ENCODE peak calls at places on chromosomes 16 and 17, in four cellular contexts. One of them, this sample, is unnamed.

GRCh38 chr16:57178296-57178695 is 7.5 kb downstream of the PSME3IP1 start:
- DNase-seq in RWPE1: no peak
- DNase-seq in stimulated activated CD4-positive, alpha-beta T cell treated with anti-CD3 and anti-CD28 coated beads, Interleukin-15, amount 100 ng/mL, for 1 hour: no peak
- DNase-seq in NCI-H2081: no peak
- DNase-seq in this sample: peak

GRCh38 chr17:43848601-43849000 is 1.6 kb downstream of the CD300LG start:
- DNase-seq in NCI-H2081: no peak
- DNase-seq in RWPE1: no peak
- DNase-seq in stimulated activated CD4-positive, alpha-beta T cell treated with anti-CD3 and anti-CD28 coated beads, Interleukin-15, amount 100 ng/mL, for 1 hour: no peak
- DNase-seq in this sample: peak

GRCh38 chr16:59543641-59544040 is 809.5 kb upstream of the GOT2 start:
- DNase-seq in RWPE1: peak
- DNase-seq in stimulated activated CD4-positive, alpha-beta T cell treated with anti-CD3 and anti-CD28 coated beads, Interleukin-15, amount 100 ng/mL, for 1 hour: no peak
- DNase-seq in NCI-H2081: no peak
- DNase-seq in this sample: no peak

GRCh38 chr17:57811633-57812280 is 38.1 kb downstream of the MRPS23 start:
- DNase-seq in NCI-H2081: no peak
- DNase-seq in RWPE1: no peak
- DNase-seq in stimulated activated CD4-positive, alpha-beta T cell treated with anti-CD3 and anti-CD28 coated beads, Interleukin-15, amount 100 ng/mL, for 1 hour: no peak
- DNase-seq in this sample: no peak

GRCh38 chr16:55123652-55124051 is 193.0 kb downstream of the IRX5 start:
- DNase-seq in stimulated activated CD4-positive, alpha-beta T cell treated with anti-CD3 and anti-CD28 coated beads, Interleukin-15, amount 100 ng/mL, for 1 hour: no peak
- DNase-seq in NCI-H2081: no peak
- DNase-seq in RWPE1: no peak
- DNase-seq in this sample: no peak

GRCh38 chr16:76639685-76640289 is 362.6 kb downstream of the CNTNAP4 start:
- DNase-seq in stimulated activated CD4-positive, alpha-beta T cell treated with anti-CD3 and anti-CD28 coated beads, Interleukin-15, amount 100 ng/mL, for 1 hour: no peak
- DNase-seq in RWPE1: peak
- DNase-seq in NCI-H2081: no peak
- DNase-seq in this sample: no peak

GRCh38 chr16:49473773-49474172 is 100.2 kb downstream of the C16orf78 start:
- DNase-seq in RWPE1: no peak
- DNase-seq in stimulated activated CD4-positive, alpha-beta T cell treated with anti-CD3 and anti-CD28 coated beads, Interleukin-15, amount 100 ng/mL, for 1 hour: no peak
- DNase-seq in NCI-H2081: no peak
- DNase-seq in this sample: no peak

GRCh38 chr17:35577826-35578194 is 561 bp downstream of the PEX12 start:
- DNase-seq in RWPE1: no peak
- DNase-seq in NCI-H2081: no peak
- DNase-seq in stimulated activated CD4-positive, alpha-beta T cell treated with anti-CD3 and anti-CD28 coated beads, Interleukin-15, amount 100 ng/mL, for 1 hour: no peak
- DNase-seq in this sample: no peak

GRCh38 chr17:17054636-17055035 is 12.4 kb downstream of the MPRIP start:
- DNase-seq in RWPE1: no peak
- DNase-seq in stimulated activated CD4-positive, alpha-beta T cell treated with anti-CD3 and anti-CD28 coated beads, Interleukin-15, amount 100 ng/mL, for 1 hour: no peak
- DNase-seq in NCI-H2081: no peak
- DNase-seq in this sample: no peak

GRCh38 chr16:8763083-8763482 is 34.4 kb downstream of the TMEM186 start:
- DNase-seq in RWPE1: no peak
- DNase-seq in NCI-H2081: no peak
- DNase-seq in stimulated activated CD4-positive, alpha-beta T cell treated with anti-CD3 and anti-CD28 coated beads, Interleukin-15, amount 100 ng/mL, for 1 hour: no peak
- DNase-seq in this sample: no peak

GRCh38 chr17:12362853-12363252 is 302.8 kb upstream of the MYOCD start:
- DNase-seq in RWPE1: no peak
- DNase-seq in stimulated activated CD4-positive, alpha-beta T cell treated with anti-CD3 and anti-CD28 coated beads, Interleukin-15, amount 100 ng/mL, for 1 hour: no peak
- DNase-seq in NCI-H2081: no peak
- DNase-seq in this sample: no peak